ENCODE peak calls at places on chromosomes 5 and 9, in four cellular contexts. X is GM23338, S is AG10803, Q is lower lobe of right lung. R is an unnamed sample.
A peak's percentile ranks its signal among the peaks of the same experiment; 100 is the strongest.

GRCh38 chr5:499233-500209 is 24.7 kb downstream of the SLC9A3 start:
- DNase-seq in Q (no peak), X (no peak), S (no peak), R (no peak)

GRCh38 chr5:139653616-139654015 is 5.5 kb downstream of the CXXC5 start:
- DNase-seq in X (peak; percentile 59), S (no peak), Q (no peak), R (no peak)

GRCh38 chr5:172420215-172420934 is 34.0 kb downstream of the SH3PXD2B start:
- DNase-seq in S (peak; percentile 99), X (peak; percentile 74), Q (peak; percentile 77), R (no peak)

GRCh38 chr5:101531031-101531430 is 627.9 kb upstream of the ST8SIA4 start:
- DNase-seq in Q (no peak), X (no peak), S (no peak), R (no peak)

GRCh38 chr9:134871941-134872340 is 8.7 kb upstream of the FCN2 start:
- DNase-seq in S (no peak), Q (no peak), X (no peak), R (no peak)

GRCh38 chr5:143676794-143677193 is 135.2 kb upstream of the HMHB1 start:
- DNase-seq in S (no peak), Q (no peak), X (no peak), R (no peak)

GRCh38 chr9:89890326-89890980 is 285.6 kb downstream of the GADD45G start:
- DNase-seq in Q (no peak), S (no peak), X (no peak), R (peak; percentile 63)

GRCh38 chr5:94694671-94695070 is 76.2 kb downstream of the SLF1 start:
- DNase-seq in X (no peak), Q (no peak), S (peak; percentile 66), R (no peak)

GRCh38 chr5:113230711-113231652 is 203.8 kb downstream of the TSSK1B start:
- DNase-seq in X (peak; percentile 39), S (peak; percentile 28), Q (no peak), R (no peak)

GRCh38 chr5:113232246-113232645 is 202.5 kb downstream of the TSSK1B start:
- DNase-seq in Q (no peak), X (no peak), S (peak; percentile 49), R (no peak)

GRCh38 chr5:113233606-113234005 is 201.2 kb downstream of the TSSK1B start:
- DNase-seq in Q (no peak), S (no peak), X (no peak), R (no peak)

GRCh38 chr5:113232667-113233066 is 202.1 kb downstream of the TSSK1B start:
- DNase-seq in X (no peak), S (no peak), Q (no peak), R (no peak)

GRCh38 chr5:113231653-113232000 is 203.2 kb downstream of the TSSK1B start:
- DNase-seq in S (no peak), Q (no peak), X (no peak), R (no peak)
- TF ChIP-seq CTCF in S (no peak), Q (no peak), X (no peak), R (no peak)

GRCh38 chr5:78754655-78755054 is 106.1 kb upstream of the LHFPL2 start:
- DNase-seq in X (no peak), Q (no peak), S (no peak), R (no peak)

GRCh38 chr5:78755822-78756429 is 107.4 kb upstream of the LHFPL2 start:
- DNase-seq in Q (no peak), X (no peak), S (peak; percentile 74), R (no peak)

GRCh38 chr5:78750281-78750680 is 101.7 kb upstream of the LHFPL2 start:
- DNase-seq in X (no peak), S (no peak), Q (no peak), R (no peak)

GRCh38 chr5:78751872-78752271 is 103.3 kb upstream of the LHFPL2 start:
- DNase-seq in Q (no peak), S (peak; percentile 53), X (no peak), R (no peak)

GRCh38 chr5:78753093-78753531 is 104.5 kb upstream of the LHFPL2 start:
- DNase-seq in S (peak; percentile 74), X (no peak), Q (no peak), R (no peak)
- TF ChIP-seq CTCF in S (no peak), X (no peak), Q (no peak), R (no peak)

DNA sequence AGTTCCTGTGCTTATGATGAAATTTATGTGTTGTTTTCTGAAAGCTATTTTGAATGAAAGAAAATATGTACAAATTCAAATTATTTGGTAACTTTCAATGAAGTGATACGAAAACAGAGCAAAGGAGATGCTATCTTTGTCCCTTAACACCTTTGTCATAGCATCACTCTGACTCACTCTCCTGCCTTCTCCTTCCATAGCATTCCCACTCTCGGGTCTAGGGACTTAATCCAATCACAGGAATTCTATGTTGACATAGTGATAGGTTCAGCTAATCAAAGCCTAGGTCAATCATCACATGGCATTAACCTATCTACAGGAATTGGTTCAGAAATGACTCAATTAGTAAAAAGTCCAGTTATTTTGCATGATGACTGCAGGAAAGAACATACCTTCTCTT is 464.7 kb upstream of the RORB start:
- DNase-seq in S (no peak), X (no peak), Q (no peak), R (no peak)
- TF ChIP-seq CTCF in S (no peak), X (no peak), Q (no peak), R (no peak)

GRCh38 chr9:15421532-15421931 is 1.1 kb upstream of the SNAPC3 start:
- DNase-seq in X (no peak), Q (no peak), S (no peak), R (no peak)

GRCh38 chr9:15420796-15421195 is 1.9 kb upstream of the SNAPC3 start:
- DNase-seq in Q (no peak), S (no peak), X (no peak), R (no peak)

GRCh38 chr9:15422355-15423327 is at the start of gene SNAPC3:
- DNase-seq in X (peak; percentile 98), S (peak; percentile 95), Q (peak; percentile 97), R (peak; percentile 97)

GRCh38 chr9:15426019-15426418 is 3.3 kb downstream of the SNAPC3 start:
- DNase-seq in X (no peak), S (no peak), Q (no peak), R (no peak)

GRCh38 chr9:15423328-15423985 is 781 bp downstream of the SNAPC3 start:
- DNase-seq in S (peak; percentile 50), X (peak; percentile 32), Q (no peak), R (no peak)
- TF ChIP-seq CTCF in S (peak; percentile 52), X (no peak), Q (no peak), R (peak; percentile 80)

DNA sequence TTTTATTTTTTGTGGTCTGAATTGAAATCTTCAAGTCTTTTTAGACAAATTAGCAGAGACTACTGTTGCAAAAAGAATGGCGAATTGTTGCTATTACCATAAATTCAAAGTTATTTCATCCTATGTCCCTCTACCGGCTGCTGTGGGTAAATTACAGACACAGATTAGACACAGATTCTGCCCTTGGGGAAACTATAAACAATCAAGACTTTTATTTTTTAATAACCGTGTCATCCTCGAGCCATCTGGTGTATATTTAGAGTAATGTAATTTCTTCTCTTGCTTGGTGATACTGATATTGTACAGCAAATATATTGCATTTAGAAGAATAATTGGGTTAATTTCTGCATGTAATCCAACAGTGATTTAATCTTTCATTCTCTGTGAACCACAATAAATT is 228.0 kb upstream of the ADAMTSL1 start:
- DNase-seq in X (no peak), S (peak; percentile 29), Q (no peak), R (no peak)
- TF ChIP-seq CTCF in X (no peak), S (peak; percentile 64), Q (no peak), R (peak; percentile 69)

GRCh38 chr5:35213608-35214007 is 16.7 kb downstream of the PRLR start:
- DNase-seq in Q (no peak), S (no peak), X (no peak), R (no peak)
- TF ChIP-seq CTCF in Q (no peak), S (no peak), X (peak; percentile 24), R (no peak)

DNA sequence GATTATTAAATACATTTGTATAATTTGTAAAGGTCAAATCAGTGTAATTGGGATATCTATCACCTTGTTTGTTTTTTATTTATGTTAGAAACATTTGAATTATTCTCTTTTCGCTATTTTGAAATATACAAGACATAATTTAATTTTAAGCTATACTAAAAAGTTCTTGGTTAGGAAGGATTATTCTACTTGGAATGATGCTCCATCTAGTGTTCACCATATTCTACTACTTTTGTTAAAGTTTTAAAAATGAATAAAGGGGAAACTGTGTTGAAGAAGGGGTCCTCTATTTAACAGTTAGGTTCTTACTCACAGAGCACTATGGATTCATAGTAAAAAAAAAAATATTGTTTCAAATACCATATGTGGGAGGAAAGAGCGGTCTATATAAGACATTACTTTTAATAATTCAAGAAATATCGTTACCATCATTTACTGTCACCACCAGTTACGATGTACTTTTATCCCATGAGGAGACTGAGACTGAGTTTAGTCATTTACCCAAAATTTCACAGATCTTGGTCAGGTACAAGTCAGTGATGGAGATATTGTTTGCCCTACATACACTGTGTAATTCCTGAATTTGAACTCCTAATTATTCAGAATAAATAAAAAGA is 6.3 kb upstream of the STOM start:
- DNase-seq in S (no peak), Q (no peak), X (no peak), R (no peak)
- TF ChIP-seq CTCF in S (peak; percentile 61), Q (peak; percentile 40), X (no peak), R (peak; percentile 89)

DNA sequence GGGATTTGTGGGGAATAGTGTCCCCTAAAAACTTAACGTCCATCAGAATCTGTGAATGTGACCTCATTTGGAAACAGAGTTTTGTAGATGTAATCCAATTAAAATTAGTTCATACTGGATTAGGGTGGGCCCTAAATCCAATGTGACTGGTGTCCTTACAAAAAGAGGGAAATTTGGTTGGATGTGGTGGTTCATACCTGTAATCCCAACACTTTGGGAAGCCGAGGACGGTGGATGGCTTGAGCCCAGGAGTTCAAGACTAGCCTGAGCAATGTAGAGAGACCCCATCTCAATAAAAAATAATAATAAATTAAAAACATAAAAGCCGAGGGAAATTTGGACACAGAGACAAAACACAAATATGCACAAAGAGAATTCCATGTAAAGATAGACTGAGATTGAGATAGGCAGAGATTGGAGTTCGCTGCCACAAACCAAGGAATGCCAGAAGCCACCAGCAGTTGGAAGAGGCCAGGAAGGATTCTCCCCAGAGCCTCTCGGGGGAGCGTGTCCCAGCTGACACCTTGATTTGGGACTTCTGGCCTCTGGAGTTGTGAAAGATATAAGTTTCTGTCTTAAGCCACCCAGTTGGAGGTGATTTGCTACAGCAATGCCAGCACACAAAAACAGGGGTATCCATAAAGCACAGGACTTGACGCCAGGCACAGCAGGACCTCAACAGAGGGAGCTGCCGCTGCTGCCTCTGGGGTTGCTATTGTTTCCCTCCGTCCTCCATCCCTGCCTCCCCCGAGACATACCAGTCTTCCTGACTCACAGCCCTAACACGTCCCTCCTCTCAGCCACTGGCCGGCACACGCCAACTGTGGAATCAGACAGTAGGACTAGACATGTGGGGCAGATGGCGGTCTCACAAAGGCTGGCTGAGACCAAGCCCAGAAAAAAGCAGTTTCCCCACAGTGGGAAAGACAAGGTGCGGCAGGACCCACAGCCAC is 73.8 kb upstream of the IL17B start:
- DNase-seq in X (peak; percentile 44), Q (no peak), S (peak; percentile 97), R (no peak)
- TF ChIP-seq CTCF in X (no peak), Q (no peak), S (peak; percentile 41), R (peak; percentile 46)

GRCh38 chr9:131530546-131530929 is 525 bp downstream of the UCK1 start:
- DNase-seq in S (peak; percentile 15), X (peak; percentile 52), Q (peak; percentile 61), R (no peak)
- TF ChIP-seq CTCF in S (peak; percentile 28), X (no peak), Q (peak; percentile 27), R (peak; percentile 65)

R was measured in chondrocyte.